ENCODE peak calls at places on chromosome 16, in eight cellular contexts. H, N, Z, V, Y, G, O and R are unnamed samples.

GRCh38 chr16:27240948-27241531 is 27.5 kb downstream of the NSMCE1 start:
- DNase-seq in H (no peak), G (no peak), Y (peak; percentile 27), Z (peak; percentile 74), O (peak; percentile 80), V (no peak), N (peak; percentile 76), R (peak; percentile 59)

GRCh38 chr16:15644306-15644961 is 1.5 kb upstream of the MARF1 start:
- DNase-seq in N (peak; percentile 66), V (no peak), H (peak; percentile 5), Z (no peak), Y (peak; percentile 68), O (no peak), G (peak; percentile 96), R (no peak)

GRCh38 chr16:61432421-61432820 is 603.8 kb downstream of the CDH8 start:
- DNase-seq in Z (no peak), Y (peak; percentile 5), N (peak; percentile 0), H (peak; percentile 24), O (no peak), G (no peak), V (no peak), R (no peak)

GRCh38 chr16:16148755-16149154 is 74.5 kb downstream of the ABCC6 start:
- DNase-seq in O (no peak), Y (no peak), G (no peak), N (no peak), Z (no peak), H (peak; percentile 16), V (peak; percentile 48), R (no peak)

GRCh38 chr16:59192551-59193199 is 458.6 kb upstream of the GOT2 start:
- DNase-seq in N (peak; percentile 1), O (peak; percentile 11), V (peak; percentile 36), Z (peak; percentile 34), G (no peak), Y (peak; percentile 8), H (peak; percentile 65), R (peak; percentile 4)

GRCh38 chr16:3702082-3702481 is 15.2 kb downstream of the TRAP1 start:
- DNase-seq in Y (no peak), Z (no peak), O (no peak), H (no peak), N (no peak), G (no peak), V (no peak), R (no peak)

GRCh38 chr16:82456683-82457082 is 170.1 kb upstream of the CDH13 start:
- DNase-seq in O (peak; percentile 36), Z (peak; percentile 38), N (peak; percentile 78), Y (peak; percentile 55), H (peak; percentile 80), V (peak; percentile 70), G (peak; percentile 46), R (peak; percentile 41)

GRCh38 chr16:81446318-81447275 is 2.0 kb downstream of the CMIP start:
- DNase-seq in Y (peak; percentile 83), N (peak; percentile 78), O (peak; percentile 51), H (peak; percentile 66), G (peak; percentile 75), Z (no peak), V (no peak), R (peak; percentile 41)

GRCh38 chr16:19817875-19818274 is 66.8 kb downstream of the GPRC5B start:
- DNase-seq in N (no peak), V (no peak), Y (no peak), H (no peak), G (no peak), O (no peak), Z (no peak), R (no peak)

GRCh38 chr16:790086-790485 is 1.7 kb downstream of the CHTF18 start:
- DNase-seq in O (no peak), N (no peak), G (no peak), Z (no peak), V (no peak), H (no peak), Y (no peak), R (no peak)

GRCh38 chr16:12455287-12455798 is 348.3 kb downstream of the CPPED1 start:
- DNase-seq in Y (peak; percentile 66), V (peak; percentile 68), N (peak; percentile 77), O (peak; percentile 55), Z (peak; percentile 49), H (peak; percentile 72), G (peak; percentile 35), R (no peak)

GRCh38 chr16:35574454-35575431 is 2115.3 kb downstream of the TP53TG3F start:
- DNase-seq in N (no peak), H (no peak), V (no peak), Z (no peak), Y (no peak), G (no peak), O (no peak), R (no peak)

GRCh38 chr16:27402569-27402963 is 592 bp downstream of the IL21R start:
- DNase-seq in Z (no peak), V (no peak), O (no peak), N (no peak), H (no peak), Y (no peak), G (no peak), R (no peak)

GRCh38 chr16:66970775-66971725 is 10.0 kb downstream of the CES3 start:
- DNase-seq in H (no peak), O (peak; percentile 80), N (peak; percentile 66), G (peak; percentile 62), V (no peak), Z (no peak), Y (peak; percentile 25), R (peak; percentile 59)

GRCh38 chr16:89961920-89962319 is 13.4 kb downstream of the DEF8 start:
- DNase-seq in H (no peak), Y (no peak), G (no peak), O (no peak), Z (no peak), N (no peak), V (no peak), R (no peak)

GRCh38 chr16:20167323-20167722 is 93.6 kb upstream of the GPR139 start:
- DNase-seq in H (no peak), N (no peak), Z (no peak), O (no peak), V (no peak), G (no peak), Y (no peak), R (no peak)

GRCh38 chr16:70160388-70160787 is 13.2 kb upstream of the CLEC18C start:
- DNase-seq in H (no peak), Y (no peak), G (no peak), N (no peak), V (no peak), O (no peak), Z (no peak), R (no peak)

GRCh38 chr16:69561901-69562300 is 3.9 kb upstream of the NFAT5 start:
- DNase-seq in V (no peak), Z (no peak), G (no peak), H (no peak), Y (no peak), O (no peak), N (no peak), R (no peak)

GRCh38 chr16:22624759-22625533 is 114.3 kb downstream of the NPIPB5 start:
- DNase-seq in G (peak; percentile 72), Z (no peak), Y (no peak), N (peak; percentile 6), V (no peak), O (no peak), H (no peak), R (no peak)

GRCh38 chr16:2798723-2799204 is 494 bp downstream of the PRSS41 start:
- DNase-seq in H (no peak), G (no peak), Z (no peak), V (no peak), O (no peak), N (no peak), Y (no peak), R (no peak)

GRCh38 chr16:57893559-57894389 is 77.2 kb downstream of the CNGB1 start:
- DNase-seq in Z (peak; percentile 41), Y (peak; percentile 85), V (no peak), H (no peak), G (peak; percentile 94), O (peak; percentile 91), N (peak; percentile 82), R (peak; percentile 87)
- H3K4me1 ChIP-seq in Z (no peaks in the 10 kb centered on the region), Y (peaks cover 20% of the 10 kb centered on the region), V (no peaks in the 10 kb centered on the region), H (peaks cover 5% of the 10 kb centered on the region), G (peaks cover 18% of the 10 kb centered on the region), O (peaks cover 10% of the 10 kb centered on the region), N (peaks cover 16% of the 10 kb centered on the region), R (peaks cover 34% of the 10 kb centered on the region)

DNA sequence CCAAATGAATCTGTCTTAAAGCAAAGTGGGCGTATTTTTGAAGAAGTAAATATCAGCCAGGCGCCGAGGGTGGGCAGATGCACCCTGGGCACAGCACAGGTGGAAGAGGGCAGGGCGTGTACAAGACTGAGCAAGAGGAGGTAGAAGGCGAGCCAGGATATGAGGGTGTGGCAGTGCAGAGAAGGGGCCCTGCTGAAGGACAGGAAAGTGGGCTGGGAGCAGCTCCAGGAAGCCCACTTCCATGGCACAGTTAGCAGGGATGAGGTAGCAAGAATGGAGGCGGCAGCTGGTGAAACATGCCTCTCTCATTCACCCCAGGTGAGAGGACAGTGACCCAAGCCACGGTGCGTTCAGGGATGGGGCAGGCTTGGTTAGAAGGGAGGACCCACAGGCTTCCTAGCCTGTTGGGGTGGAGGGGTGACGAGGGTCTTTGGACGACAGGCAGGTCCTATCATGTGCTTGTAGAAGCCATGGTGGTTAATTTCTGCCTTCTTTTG is 149.3 kb downstream of the CLEC16A start:
- DNase-seq in Z (no peak), N (no peak), G (no peak), H (no peak), V (no peak), Y (no peak), O (no peak), R (no peak)
- H3K9ac ChIP-seq in Z (no peak overlapping the region), N (no peak overlapping the region), G (no peak overlapping the region), H (no peak overlapping the region), V (no peak overlapping the region), Y (no peak overlapping the region), O (peak overlapping the region; percentile 33), R (no peak overlapping the region)

GRCh38 chr16:88762941-88763340 is 22.1 kb downstream of the PIEZO1 start:
- DNase-seq in V (no peak), G (no peak), O (no peak), N (no peak), H (no peak), Y (no peak), Z (no peak), R (no peak)
- H3K4me1 ChIP-seq in V (peaks cover 64% of the 10 kb centered on the region), G (peaks cover 34% of the 10 kb centered on the region), O (peaks cover 36% of the 10 kb centered on the region), N (peaks cover 6% of the 10 kb centered on the region), H (peaks cover 6% of the 10 kb centered on the region), Y (peaks cover 39% of the 10 kb centered on the region), Z (peaks cover 22% of the 10 kb centered on the region), R (peaks cover 46% of the 10 kb centered on the region)

GRCh38 chr16:29961479-29962343 is at the start of gene TMEM219:
- DNase-seq in O (peak; percentile 83), Y (peak; percentile 89), H (peak; percentile 92), G (peak; percentile 76), Z (peak; percentile 80), V (peak; percentile 59), N (peak; percentile 94), R (peak; percentile 62)

GRCh38 chr16:29959293-29959692 is 2.6 kb upstream of the TMEM219 start:
- DNase-seq in Z (no peak), H (no peak), G (no peak), Y (no peak), V (no peak), O (no peak), N (no peak), R (no peak)

GRCh38 chr16:29963021-29963743 is 1.3 kb downstream of the TMEM219 start:
- DNase-seq in O (no peak), Y (no peak), H (no peak), V (no peak), Z (no peak), G (no peak), N (no peak), R (no peak)

GRCh38 chr16:29961127-29961478 is 776 bp upstream of the TMEM219 start:
- DNase-seq in N (peak; percentile 8), O (no peak), Z (no peak), Y (no peak), V (no peak), H (no peak), G (no peak), R (no peak)

GRCh38 chr16:29962344-29962994 is 590 bp downstream of the TMEM219 start:
- DNase-seq in Z (peak; percentile 48), N (peak; percentile 58), H (no peak), G (peak; percentile 22), O (peak; percentile 27), V (no peak), Y (peak; percentile 20), R (peak; percentile 2)
- H3K9ac ChIP-seq in Z (peak overlapping the region; percentile 81), N (peak overlapping the region; percentile 87), H (peak overlapping the region; percentile 86), G (peak overlapping the region; percentile 66), O (peak overlapping the region; percentile 94), V (peak overlapping the region; percentile 98), Y (peak overlapping the region; percentile 90), R (peak overlapping the region; percentile 89)